ENCODE peak calls at places on chromosome 1, in seven cellular contexts. P is heart left ventricle, O is Peyer's patch, E is prostate gland, S is NB4, F is body of pancreas, B is IMR-90. V is an unnamed sample.

GRCh38 chr1:113551728-113552127 is 161.4 kb downstream of the MAGI3 start:
- DNase-seq in P (no peak), O (no peak), E (no peak), S (no peak), F (no peak), B (no peak), V (no peak)

GRCh38 chr1:1360511-1361169 is 2.3 kb upstream of the MXRA8 start:
- DNase-seq in P (peak), O (no peak), E (no peak), S (no peak), F (peak), B (peak), V (no peak)

GRCh38 chr1:202279806-202280205 is 61.9 kb downstream of the UBE2T start:
- DNase-seq in P (no peak), O (no peak), E (no peak), S (no peak), F (no peak), B (peak), V (no peak)

GRCh38 chr1:62306065-62306464 is 13.2 kb downstream of the KANK4 start:
- DNase-seq in P (no peak), O (no peak), E (no peak), S (no peak), F (no peak), B (no peak), V (no peak)

GRCh38 chr1:62912028-62912638 is 128.2 kb downstream of the ATG4C start:
- DNase-seq in P (no peak), O (no peak), E (no peak), S (peak), F (no peak), B (peak), V (no peak)

GRCh38 chr1:163147019-163147418 is 55.7 kb downstream of the RGS5 start:
- DNase-seq in P (no peak), O (no peak), E (no peak), S (no peak), F (no peak), B (no peak), V (no peak)

GRCh38 chr1:9258629-9259028 is 24.1 kb downstream of the H6PD start:
- DNase-seq in P (no peak), O (no peak), E (no peak), S (no peak), F (no peak), B (no peak), V (no peak)

GRCh38 chr1:205750683-205751651 is 985 bp upstream of the NUCKS1 start:
- DNase-seq in P (no peak), O (no peak), E (no peak), S (peak), F (no peak), B (no peak), V (peak)

GRCh38 chr1:60280764-60281278 is 207.3 kb upstream of the C1orf87 start:
- DNase-seq in P (no peak), O (no peak), E (no peak), S (no peak), F (no peak), B (no peak), V (no peak)

DNA sequence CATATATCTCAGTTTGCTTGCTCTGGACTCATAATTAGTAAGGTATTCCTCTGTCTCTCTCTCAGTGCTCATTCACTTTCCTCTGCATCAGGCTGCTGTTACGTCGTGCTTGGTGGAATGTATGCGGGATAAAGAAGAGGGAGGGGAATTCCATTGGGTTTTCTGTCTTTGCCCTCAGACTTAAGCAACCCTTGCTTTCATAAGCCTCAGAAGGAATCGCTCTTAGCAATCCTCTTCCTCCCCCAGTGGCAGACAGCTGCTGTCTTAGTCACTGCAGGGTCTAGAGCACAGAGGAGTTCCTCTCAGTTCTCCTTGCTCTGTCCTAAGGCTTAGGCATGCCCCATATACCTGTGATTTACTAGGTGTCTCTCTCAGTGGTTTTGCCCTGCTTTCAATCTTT is 19.1 kb upstream of the NTMT2 start:
- DNase-seq in P (no peak), O (no peak), E (no peak), S (peak), F (no peak), B (peak), V (no peak)
- TF ChIP-seq CTCF in P (no peak), O (no peak), E (no peak), S (no peak), F (no peak), B (peak), V (no peak)

GRCh38 chr1:22660716-22661241 is 7.7 kb downstream of the C1QB start:
- DNase-seq in P (peak), O (no peak), E (no peak), S (no peak), F (no peak), B (no peak), V (no peak)

GRCh38 chr1:22661880-22662279 is 8.8 kb downstream of the C1QB start:
- DNase-seq in P (no peak), O (no peak), E (no peak), S (no peak), F (no peak), B (no peak), V (no peak)

GRCh38 chr1:22665752-22666151 is 12.7 kb downstream of the C1QB start:
- DNase-seq in P (no peak), O (no peak), E (no peak), S (peak), F (no peak), B (peak), V (peak)

GRCh38 chr1:22662986-22663408 is 10.0 kb downstream of the C1QB start:
- DNase-seq in P (peak), O (no peak), E (no peak), S (no peak), F (no peak), B (no peak), V (no peak)

GRCh38 chr1:22662318-22662717 is 9.3 kb downstream of the C1QB start:
- DNase-seq in P (peak), O (no peak), E (no peak), S (peak), F (no peak), B (no peak), V (peak)
- TF ChIP-seq POLR2A in P (no peak), O (no peak), E (no peak), S (no peak), F (no peak), B (no peak), V (no peak)

GRCh38 chr1:33137800-33138199 is 44.0 kb downstream of the TRIM62 start:
- DNase-seq in P (no peak), O (peak), E (no peak), S (no peak), F (no peak), B (peak), V (no peak)
- TF ChIP-seq CTCF in P (peak), O (no peak), E (peak), S (peak), F (no peak), B (peak), V (no peak)

GRCh38 chr1:145956361-145956760 is 1.5 kb downstream of the LIX1L start:
- DNase-seq in P (no peak), O (no peak), E (no peak), S (no peak), F (no peak), B (no peak), V (no peak)

GRCh38 chr1:145958734-145959133 is 917 bp upstream of the LIX1L start:
- DNase-seq in P (no peak), O (no peak), E (no peak), S (no peak), F (no peak), B (no peak), V (no peak)

GRCh38 chr1:145956776-145957442 is 908 bp downstream of the LIX1L start:
- DNase-seq in P (no peak), O (no peak), E (no peak), S (peak), F (peak), B (peak), V (peak)

GRCh38 chr1:145959333-145959732 is 1.5 kb upstream of the LIX1L start:
- DNase-seq in P (no peak), O (no peak), E (no peak), S (peak), F (no peak), B (no peak), V (no peak)

DNA sequence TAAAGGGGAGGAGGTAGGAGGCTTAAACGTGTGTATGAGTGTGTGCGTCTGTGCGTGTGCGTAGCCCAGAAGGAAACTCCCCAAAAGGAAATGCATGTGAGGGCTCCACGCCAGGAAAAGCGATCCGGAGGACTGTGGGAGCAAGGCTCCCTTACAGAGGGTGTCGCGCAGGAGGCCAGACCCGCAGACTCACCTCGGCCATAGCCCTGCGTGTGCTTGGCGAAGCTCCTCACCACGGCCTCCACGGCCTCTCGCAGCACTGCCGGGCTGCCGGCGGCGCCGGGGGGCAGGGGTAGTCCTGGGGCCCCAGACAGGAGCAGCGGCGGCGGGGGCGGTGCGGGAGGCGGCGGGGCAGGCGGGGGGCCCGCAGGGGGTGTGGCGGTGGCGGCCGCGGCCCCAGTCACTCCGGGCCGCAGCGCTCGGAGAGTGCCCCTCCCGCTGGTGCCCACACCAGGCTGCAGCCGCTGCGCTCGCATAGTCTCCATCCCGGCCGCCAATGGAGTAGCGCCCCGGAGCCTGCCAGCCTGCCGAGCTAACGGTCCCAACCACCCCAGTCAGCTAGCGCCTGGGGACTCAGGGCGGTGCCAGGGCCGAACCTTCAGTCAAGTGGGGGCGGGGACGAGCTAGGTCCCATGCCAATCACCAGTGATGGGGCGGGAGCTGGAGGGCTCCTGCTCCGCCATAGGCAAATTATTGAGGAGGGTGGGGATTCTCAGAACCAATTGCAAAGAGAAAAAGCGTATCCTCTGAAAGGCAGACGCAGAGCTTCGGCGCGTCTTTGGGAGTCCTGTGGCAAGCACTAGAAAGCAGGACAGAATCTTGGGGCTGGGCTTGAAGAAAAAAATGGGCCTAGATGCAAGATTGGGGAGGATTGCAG is at the start of gene LIX1L:
- DNase-seq in P (peak), O (peak), E (peak), S (peak), F (peak), B (peak), V (peak)
- TF ChIP-seq POLR2A in P (peak), O (peak), E (peak), S (peak), F (peak), B (peak), V (peak)